ENCODE peak calls at places on chromosomes 5 and 9, in five cellular contexts. One of them, this sample, is unnamed.

GRCh38 chr9:71001780-71002386 is 119.5 kb downstream of the TRPM3 start:
- DNase-seq in cardiac fibroblast: peak; percentile 65
- DNase-seq in heart left ventricle: no peak
- DNase-seq in psoas muscle: no peak
- DNase-seq in mesothelial cell of epicardium: no peak
- DNase-seq in this sample: no peak

GRCh38 chr9:16236326-16236725 is 634.1 kb downstream of the BNC2 start:
- DNase-seq in cardiac fibroblast: peak; percentile 88
- DNase-seq in heart left ventricle: no peak
- DNase-seq in psoas muscle: no peak
- DNase-seq in mesothelial cell of epicardium: no peak
- DNase-seq in this sample: no peak

GRCh38 chr5:82719368-82719767 is 357.8 kb downstream of the TMEM167A start:
- DNase-seq in cardiac fibroblast: peak; percentile 55
- DNase-seq in heart left ventricle: peak; percentile 32
- DNase-seq in psoas muscle: no peak
- DNase-seq in mesothelial cell of epicardium: no peak
- DNase-seq in this sample: no peak

GRCh38 chr9:78857371-78858225 is 560.7 kb downstream of the PSAT1 start:
- DNase-seq in cardiac fibroblast: no peak
- DNase-seq in heart left ventricle: no peak
- DNase-seq in psoas muscle: no peak
- DNase-seq in mesothelial cell of epicardium: no peak
- DNase-seq in this sample: no peak

GRCh38 chr5:112931473-112931872 is 9.4 kb upstream of the REEP5 start:
- DNase-seq in cardiac fibroblast: no peak
- DNase-seq in heart left ventricle: no peak
- DNase-seq in psoas muscle: no peak
- DNase-seq in mesothelial cell of epicardium: no peak
- DNase-seq in this sample: no peak

GRCh38 chr9:136791466-136792276 is 527 bp downstream of the TMEM141 start:
- DNase-seq in cardiac fibroblast: peak; percentile 34
- DNase-seq in heart left ventricle: peak; percentile 54
- DNase-seq in psoas muscle: peak; percentile 78
- DNase-seq in mesothelial cell of epicardium: peak; percentile 57
- DNase-seq in this sample: peak; percentile 84

GRCh38 chr9:106883626-106884190 is 20.7 kb downstream of the ZNF462 start:
- DNase-seq in cardiac fibroblast: peak; percentile 29
- DNase-seq in heart left ventricle: no peak
- DNase-seq in psoas muscle: no peak
- DNase-seq in mesothelial cell of epicardium: no peak
- DNase-seq in this sample: no peak

GRCh38 chr9:109971226-109971625 is 191.2 kb downstream of the PALM2AKAP2 start:
- DNase-seq in cardiac fibroblast: no peak
- DNase-seq in heart left ventricle: no peak
- DNase-seq in psoas muscle: no peak
- DNase-seq in mesothelial cell of epicardium: no peak
- DNase-seq in this sample: no peak

GRCh38 chr5:102628449-102629175 is 126.5 kb upstream of the PAM start:
- DNase-seq in cardiac fibroblast: peak; percentile 57
- DNase-seq in heart left ventricle: peak; percentile 34
- DNase-seq in psoas muscle: no peak
- DNase-seq in mesothelial cell of epicardium: no peak
- DNase-seq in this sample: no peak

GRCh38 chr9:14029811-14030210 is 284.1 kb downstream of the NFIB start:
- DNase-seq in cardiac fibroblast: peak; percentile 14
- DNase-seq in heart left ventricle: no peak
- DNase-seq in psoas muscle: no peak
- DNase-seq in mesothelial cell of epicardium: no peak
- DNase-seq in this sample: no peak

GRCh38 chr5:176778921-176779465 is 31.4 kb upstream of the UNC5A start:
- DNase-seq in cardiac fibroblast: no peak
- DNase-seq in heart left ventricle: no peak
- DNase-seq in psoas muscle: no peak
- DNase-seq in mesothelial cell of epicardium: no peak
- DNase-seq in this sample: no peak

GRCh38 chr9:20512636-20513035 is 109.7 kb downstream of the MLLT3 start:
- DNase-seq in cardiac fibroblast: peak; percentile 47
- DNase-seq in heart left ventricle: no peak
- DNase-seq in psoas muscle: no peak
- DNase-seq in mesothelial cell of epicardium: no peak
- DNase-seq in this sample: no peak

GRCh38 chr9:14584571-14584970 is 108.7 kb downstream of the ZDHHC21 start:
- DNase-seq in cardiac fibroblast: no peak
- DNase-seq in heart left ventricle: no peak
- DNase-seq in psoas muscle: no peak
- DNase-seq in mesothelial cell of epicardium: no peak
- DNase-seq in this sample: no peak

GRCh38 chr9:38685535-38685934 is 34.4 kb downstream of the FAM240B start:
- DNase-seq in cardiac fibroblast: no peak
- DNase-seq in heart left ventricle: no peak
- DNase-seq in psoas muscle: no peak
- DNase-seq in mesothelial cell of epicardium: no peak
- DNase-seq in this sample: no peak

GRCh38 chr5:149857499-149857898 is 87.1 kb downstream of the PDE6A start:
- DNase-seq in cardiac fibroblast: peak; percentile 82
- DNase-seq in heart left ventricle: peak; percentile 86
- DNase-seq in psoas muscle: peak; percentile 97
- DNase-seq in mesothelial cell of epicardium: no peak
- DNase-seq in this sample: peak; percentile 74

GRCh38 chr5:37776826-37777225 is 63.0 kb downstream of the GDNF start:
- DNase-seq in cardiac fibroblast: peak; percentile 92
- DNase-seq in heart left ventricle: no peak
- DNase-seq in psoas muscle: peak; percentile 60
- DNase-seq in mesothelial cell of epicardium: no peak
- DNase-seq in this sample: no peak

GRCh38 chr5:160175438-160176218 is 53.7 kb upstream of the FABP6 start:
- DNase-seq in cardiac fibroblast: peak; percentile 42
- DNase-seq in heart left ventricle: peak; percentile 74
- DNase-seq in psoas muscle: peak; percentile 62
- DNase-seq in mesothelial cell of epicardium: no peak
- DNase-seq in this sample: no peak

GRCh38 chr9:131545786-131546335 is 538 bp downstream of the PRRT1B start:
- DNase-seq in cardiac fibroblast: no peak
- DNase-seq in heart left ventricle: no peak
- DNase-seq in psoas muscle: no peak
- DNase-seq in mesothelial cell of epicardium: no peak
- DNase-seq in this sample: no peak

GRCh38 chr9:22169732-22170131 is 160.6 kb upstream of the CDKN2B start:
- DNase-seq in cardiac fibroblast: no peak
- DNase-seq in heart left ventricle: no peak
- DNase-seq in psoas muscle: no peak
- DNase-seq in mesothelial cell of epicardium: no peak
- DNase-seq in this sample: no peak

GRCh38 chr9:32431196-32431595 is 46.8 kb downstream of the ACO1 start:
- DNase-seq in cardiac fibroblast: peak; percentile 62
- DNase-seq in heart left ventricle: no peak
- DNase-seq in psoas muscle: no peak
- DNase-seq in mesothelial cell of epicardium: no peak
- DNase-seq in this sample: no peak

GRCh38 chr5:157540124-157540523 is 35.5 kb downstream of the ADAM19 start:
- DNase-seq in cardiac fibroblast: no peak
- DNase-seq in heart left ventricle: no peak
- DNase-seq in psoas muscle: no peak
- DNase-seq in mesothelial cell of epicardium: no peak
- DNase-seq in this sample: no peak

GRCh38 chr9:95030920-95031662 is 286.4 kb downstream of the FANCC start:
- DNase-seq in cardiac fibroblast: no peak
- DNase-seq in heart left ventricle: no peak
- DNase-seq in psoas muscle: no peak
- DNase-seq in mesothelial cell of epicardium: no peak
- DNase-seq in this sample: no peak

GRCh38 chr9:136655244-136656225 is 7.2 kb upstream of the EGFL7 start:
- DNase-seq in cardiac fibroblast: peak; percentile 26
- DNase-seq in heart left ventricle: peak; percentile 82
- DNase-seq in psoas muscle: peak; percentile 79
- DNase-seq in mesothelial cell of epicardium: no peak
- DNase-seq in this sample: peak; percentile 55

GRCh38 chr9:93603011-93603410 is 26.6 kb downstream of the PHF2 start:
- DNase-seq in cardiac fibroblast: no peak
- DNase-seq in heart left ventricle: no peak
- DNase-seq in psoas muscle: peak; percentile 15
- DNase-seq in mesothelial cell of epicardium: no peak
- DNase-seq in this sample: no peak

GRCh38 chr5:73968729-73969128 is 342.7 kb downstream of the ARHGEF28 start:
- DNase-seq in cardiac fibroblast: no peak
- DNase-seq in heart left ventricle: no peak
- DNase-seq in psoas muscle: no peak
- DNase-seq in mesothelial cell of epicardium: no peak
- DNase-seq in this sample: no peak

This sample was measured in lower lobe of right lung.